ENCODE peak calls at places on chromosomes 5 and 9, in five cellular contexts. One of them, this sample, is unnamed.

GRCh38 chr5:119063579-119064379 is 7.1 kb upstream of the DMXL1 start:
- DNase-seq in A549: peak; percentile 7
- DNase-seq in left ventricle myocardium inferior: no peak
- DNase-seq in GM23248: peak; percentile 45
- DNase-seq in fibroblast of lung: peak; percentile 52
- DNase-seq in this sample: no peak

GRCh38 chr5:15092801-15093200 is 221.2 kb upstream of the ANKH start:
- DNase-seq in left ventricle myocardium inferior: no peak
- DNase-seq in GM23248: no peak
- DNase-seq in fibroblast of lung: no peak
- DNase-seq in A549: no peak
- DNase-seq in this sample: no peak

GRCh38 chr9:110255064-110255416 is 1.3 kb downstream of the TXN start:
- DNase-seq in A549: no peak
- DNase-seq in left ventricle myocardium inferior: no peak
- DNase-seq in fibroblast of lung: no peak
- DNase-seq in GM23248: no peak
- DNase-seq in this sample: peak; percentile 55

GRCh38 chr5:172901012-172901780 is 58.0 kb upstream of the RPL26L1 start:
- DNase-seq in fibroblast of lung: peak; percentile 98
- DNase-seq in left ventricle myocardium inferior: peak; percentile 61
- DNase-seq in GM23248: peak; percentile 76
- DNase-seq in A549: peak; percentile 94
- DNase-seq in this sample: no peak

GRCh38 chr9:22136446-22137140 is 127.5 kb upstream of the CDKN2B start:
- DNase-seq in left ventricle myocardium inferior: no peak
- DNase-seq in fibroblast of lung: peak; percentile 99
- DNase-seq in A549: no peak
- DNase-seq in GM23248: peak; percentile 92
- DNase-seq in this sample: no peak

GRCh38 chr5:16135003-16135402 is 44.6 kb downstream of the MARCHF11 start:
- DNase-seq in fibroblast of lung: no peak
- DNase-seq in GM23248: no peak
- DNase-seq in left ventricle myocardium inferior: no peak
- DNase-seq in A549: no peak
- DNase-seq in this sample: no peak

GRCh38 chr5:142652563-142652962 is 33.3 kb downstream of the FGF1 start:
- DNase-seq in A549: no peak
- DNase-seq in fibroblast of lung: no peak
- DNase-seq in left ventricle myocardium inferior: no peak
- DNase-seq in GM23248: no peak
- DNase-seq in this sample: no peak

GRCh38 chr9:88219601-88220000 is 81.3 kb upstream of the SPATA31C2 start:
- DNase-seq in A549: no peak
- DNase-seq in fibroblast of lung: no peak
- DNase-seq in GM23248: no peak
- DNase-seq in left ventricle myocardium inferior: no peak
- DNase-seq in this sample: no peak

GRCh38 chr5:175617447-175617846 is 40.4 kb upstream of the HRH2 start:
- DNase-seq in fibroblast of lung: no peak
- DNase-seq in left ventricle myocardium inferior: no peak
- DNase-seq in A549: no peak
- DNase-seq in GM23248: no peak
- DNase-seq in this sample: peak; percentile 78

GRCh38 chr5:123209163-123210013 is 120.3 kb downstream of the PRDM6 start:
- DNase-seq in GM23248: peak; percentile 90
- DNase-seq in fibroblast of lung: peak; percentile 93
- DNase-seq in left ventricle myocardium inferior: no peak
- DNase-seq in A549: peak; percentile 84
- DNase-seq in this sample: no peak

GRCh38 chr5:67152400-67152799 is 44.2 kb downstream of the CD180 start:
- DNase-seq in GM23248: no peak
- DNase-seq in left ventricle myocardium inferior: no peak
- DNase-seq in A549: no peak
- DNase-seq in fibroblast of lung: no peak
- DNase-seq in this sample: no peak

GRCh38 chr5:123879071-123879470 is 367.1 kb downstream of the CSNK1G3 start:
- DNase-seq in fibroblast of lung: no peak
- DNase-seq in GM23248: no peak
- DNase-seq in A549: no peak
- DNase-seq in left ventricle myocardium inferior: no peak
- DNase-seq in this sample: no peak

GRCh38 chr5:123285122-123286011 is 137.8 kb downstream of the CEP120 start:
- DNase-seq in GM23248: peak; percentile 41
- DNase-seq in left ventricle myocardium inferior: no peak
- DNase-seq in A549: no peak
- DNase-seq in fibroblast of lung: peak; percentile 48
- DNase-seq in this sample: peak; percentile 75

GRCh38 chr9:27595733-27596132 is 22.5 kb upstream of the C9orf72 start:
- DNase-seq in GM23248: no peak
- DNase-seq in A549: no peak
- DNase-seq in left ventricle myocardium inferior: no peak
- DNase-seq in fibroblast of lung: no peak
- DNase-seq in this sample: no peak

GRCh38 chr9:10703139-10703538 is 90.3 kb upstream of the PTPRD start:
- DNase-seq in left ventricle myocardium inferior: no peak
- DNase-seq in GM23248: no peak
- DNase-seq in fibroblast of lung: no peak
- DNase-seq in A549: no peak
- DNase-seq in this sample: no peak

GRCh38 chr5:150780816-150781221 is 2.3 kb downstream of the SMIM3 start:
- DNase-seq in A549: no peak
- DNase-seq in GM23248: peak; percentile 95
- DNase-seq in left ventricle myocardium inferior: no peak
- DNase-seq in fibroblast of lung: peak; percentile 85
- DNase-seq in this sample: no peak

GRCh38 chr9:127388037-127388855 is 8.7 kb upstream of the SLC2A8 start:
- DNase-seq in A549: peak; percentile 82
- DNase-seq in left ventricle myocardium inferior: peak; percentile 39
- DNase-seq in fibroblast of lung: peak; percentile 97
- DNase-seq in GM23248: peak; percentile 87
- DNase-seq in this sample: no peak

GRCh38 chr9:74908665-74909064 is 20.9 kb upstream of the TRPM6 start:
- DNase-seq in GM23248: no peak
- DNase-seq in left ventricle myocardium inferior: no peak
- DNase-seq in fibroblast of lung: no peak
- DNase-seq in A549: no peak
- DNase-seq in this sample: no peak

GRCh38 chr5:159178978-159179377 is 30.4 kb downstream of the RNF145 start:
- DNase-seq in A549: peak; percentile 97
- DNase-seq in fibroblast of lung: peak; percentile 99
- DNase-seq in left ventricle myocardium inferior: no peak
- DNase-seq in GM23248: peak; percentile 99
- DNase-seq in this sample: no peak

GRCh38 chr5:124949862-124950261 is 203.4 kb upstream of the ZNF608 start:
- DNase-seq in fibroblast of lung: no peak
- DNase-seq in left ventricle myocardium inferior: no peak
- DNase-seq in A549: no peak
- DNase-seq in GM23248: no peak
- DNase-seq in this sample: no peak

GRCh38 chr5:124951676-124952075 is 205.2 kb upstream of the ZNF608 start:
- DNase-seq in A549: no peak
- DNase-seq in left ventricle myocardium inferior: no peak
- DNase-seq in GM23248: no peak
- DNase-seq in fibroblast of lung: no peak
- DNase-seq in this sample: no peak

GRCh38 chr5:124951105-124951504 is 204.7 kb upstream of the ZNF608 start:
- DNase-seq in left ventricle myocardium inferior: no peak
- DNase-seq in fibroblast of lung: no peak
- DNase-seq in GM23248: no peak
- DNase-seq in A549: no peak
- DNase-seq in this sample: no peak

GRCh38 chr5:124952566-124952965 is 206.1 kb upstream of the ZNF608 start:
- DNase-seq in A549: no peak
- DNase-seq in left ventricle myocardium inferior: no peak
- DNase-seq in GM23248: no peak
- DNase-seq in fibroblast of lung: no peak
- DNase-seq in this sample: no peak

GRCh38 chr5:124952079-124952478 is 205.6 kb upstream of the ZNF608 start:
- DNase-seq in fibroblast of lung: no peak
- DNase-seq in left ventricle myocardium inferior: no peak
- DNase-seq in A549: no peak
- DNase-seq in GM23248: no peak
- DNase-seq in this sample: no peak
- H3K4me3 ChIP-seq in fibroblast of lung: no peak overlapping the region
- H3K4me3 ChIP-seq in left ventricle myocardium inferior: no peak overlapping the region
- H3K4me3 ChIP-seq in A549: no peak overlapping the region
- H3K4me3 ChIP-seq in GM23248: no peak overlapping the region
- H3K4me3 ChIP-seq in this sample: no peak overlapping the region

DNA sequence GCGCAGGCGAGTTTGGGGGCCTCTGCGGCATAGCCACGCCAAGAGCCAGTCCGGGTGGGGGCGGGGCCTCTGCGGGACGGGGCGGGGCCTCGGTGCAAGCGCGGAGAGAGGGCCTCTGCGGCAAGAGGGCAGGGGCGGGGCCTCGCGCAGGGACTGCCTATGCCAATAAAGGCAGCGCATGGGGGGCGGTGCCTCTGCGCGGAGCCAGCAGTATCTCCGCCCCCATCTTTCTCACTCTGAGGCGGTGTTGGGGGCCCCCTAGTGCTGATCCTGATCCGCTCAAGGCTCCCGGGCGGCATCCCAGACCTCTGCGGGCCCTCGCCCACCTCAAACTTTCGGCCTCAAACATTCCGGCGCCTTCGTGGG is 9.2 kb upstream of the GPRIN1 start:
- DNase-seq in fibroblast of lung: peak; percentile 83
- DNase-seq in A549: peak; percentile 86
- DNase-seq in left ventricle myocardium inferior: peak; percentile 40
- DNase-seq in GM23248: peak; percentile 87
- DNase-seq in this sample: peak; percentile 99
- H3K4me3 ChIP-seq in fibroblast of lung: no peak overlapping the region
- H3K4me3 ChIP-seq in A549: peak overlapping the region; percentile 38
- H3K4me3 ChIP-seq in left ventricle myocardium inferior: peak overlapping the region; percentile 14
- H3K4me3 ChIP-seq in GM23248: no peak overlapping the region
- H3K4me3 ChIP-seq in this sample: peak overlapping the region; percentile 36

DNA sequence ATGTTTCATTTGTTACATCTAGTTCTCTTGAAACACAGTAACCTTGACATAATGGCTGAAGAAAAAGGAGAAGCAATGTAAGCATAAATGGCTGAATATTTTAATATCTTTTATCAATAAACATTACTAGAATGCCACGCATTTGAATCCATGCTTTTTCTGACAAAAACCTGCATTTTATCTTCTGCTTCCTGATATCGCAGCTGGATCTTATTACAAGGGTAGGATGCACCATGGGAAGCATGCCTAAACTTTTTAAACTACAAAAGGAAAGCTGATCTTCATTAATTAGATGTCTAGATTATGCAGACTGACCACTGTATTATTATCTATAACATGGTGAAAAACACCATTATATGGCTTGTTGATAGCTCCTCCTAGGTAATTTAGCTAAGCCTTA is 156.6 kb downstream of the SLF1 start:
- DNase-seq in GM23248: no peak
- DNase-seq in A549: no peak
- DNase-seq in left ventricle myocardium inferior: no peak
- DNase-seq in fibroblast of lung: no peak
- DNase-seq in this sample: no peak
- H3K4me3 ChIP-seq in GM23248: no peak overlapping the region
- H3K4me3 ChIP-seq in A549: no peak overlapping the region
- H3K4me3 ChIP-seq in left ventricle myocardium inferior: no peak overlapping the region
- H3K4me3 ChIP-seq in fibroblast of lung: no peak overlapping the region
- H3K4me3 ChIP-seq in this sample: no peak overlapping the region

DNA sequence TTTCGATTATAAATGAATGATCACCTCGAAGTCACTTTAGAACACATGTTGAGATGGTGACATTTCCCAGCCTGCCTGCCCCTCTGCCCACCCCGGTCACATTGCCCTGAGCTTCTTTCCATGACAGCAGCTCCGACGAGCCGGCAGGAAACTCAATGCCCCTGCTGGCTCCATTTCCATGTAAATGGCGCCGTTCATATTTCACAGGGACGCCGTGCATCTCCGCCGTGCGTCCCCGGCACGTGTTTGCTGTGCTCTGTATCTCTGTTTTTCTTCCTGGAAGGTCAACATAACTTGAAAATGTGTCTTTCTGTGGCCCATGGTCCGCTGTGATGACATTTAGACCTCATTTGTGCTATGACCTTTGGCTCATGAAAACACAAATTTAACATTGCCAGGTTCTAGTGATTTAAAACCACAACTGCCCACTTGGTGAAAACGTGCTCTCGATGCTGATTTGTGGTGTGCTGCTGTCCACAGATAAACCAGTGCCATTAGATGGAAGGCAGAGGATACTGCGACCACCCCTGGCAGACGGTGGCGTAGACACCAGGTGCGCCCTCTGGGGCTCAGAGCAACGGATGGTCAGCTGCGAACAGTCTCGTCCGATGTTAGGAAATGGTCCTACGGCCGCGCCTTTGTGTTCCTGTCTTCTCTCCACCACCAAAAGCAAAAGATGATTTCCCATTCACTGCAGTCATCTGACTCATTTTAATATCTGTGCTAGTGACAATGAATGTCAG is 43.1 kb downstream of the UBE2QL1 start:
- DNase-seq in A549: no peak
- DNase-seq in left ventricle myocardium inferior: no peak
- DNase-seq in fibroblast of lung: no peak
- DNase-seq in GM23248: no peak
- DNase-seq in this sample: peak; percentile 74
- H3K4me3 ChIP-seq in A549: no peak overlapping the region
- H3K4me3 ChIP-seq in left ventricle myocardium inferior: no peak overlapping the region
- H3K4me3 ChIP-seq in fibroblast of lung: no peak overlapping the region
- H3K4me3 ChIP-seq in GM23248: no peak overlapping the region
- H3K4me3 ChIP-seq in this sample: no peak overlapping the region

GRCh38 chr9:130054820-130055219 is 1.1 kb downstream of the GPR107 start:
- DNase-seq in fibroblast of lung: no peak
- DNase-seq in GM23248: no peak
- DNase-seq in left ventricle myocardium inferior: no peak
- DNase-seq in A549: no peak
- DNase-seq in this sample: no peak
- H3K4me3 ChIP-seq in fibroblast of lung: peak overlapping the region; percentile 87
- H3K4me3 ChIP-seq in GM23248: peak overlapping the region; percentile 97
- H3K4me3 ChIP-seq in left ventricle myocardium inferior: peak overlapping the region; percentile 99
- H3K4me3 ChIP-seq in A549: peak overlapping the region; percentile 67
- H3K4me3 ChIP-seq in this sample: peak overlapping the region; percentile 71